ENCODE peak calls at places on chromosomes 7 and 10, in eight cellular contexts. One of them, this sample, is unnamed. For H3K4me1, the result is how much of the 10 kb centered on the place peaks cover.

GRCh38 chr10:78964952-78965633 is 103.7 kb upstream of the ZMIZ1 start:
- DNase-seq in heart left ventricle: no peak
- DNase-seq in GM12878: no peak
- DNase-seq in mammary epithelial cell: peak
- DNase-seq in upper lobe of right lung: peak
- DNase-seq in iPS DF 6.9: peak
- DNase-seq in neuronal stem cell: peak
- DNase-seq in hepatocyte: peak
- DNase-seq in this sample: peak

GRCh38 chr7:2706685-2707126 is 18.7 kb downstream of the AMZ1 start:
- DNase-seq in heart left ventricle: no peak
- DNase-seq in GM12878: no peak
- DNase-seq in mammary epithelial cell: no peak
- DNase-seq in upper lobe of right lung: no peak
- DNase-seq in iPS DF 6.9: no peak
- DNase-seq in neuronal stem cell: no peak
- DNase-seq in hepatocyte: no peak
- DNase-seq in this sample: no peak

GRCh38 chr7:87935373-87935706 is 1.3 kb downstream of the ADAM22 start:
- DNase-seq in heart left ventricle: no peak
- DNase-seq in GM12878: no peak
- DNase-seq in mammary epithelial cell: no peak
- DNase-seq in upper lobe of right lung: no peak
- DNase-seq in iPS DF 6.9: no peak
- DNase-seq in neuronal stem cell: no peak
- DNase-seq in hepatocyte: no peak
- DNase-seq in this sample: no peak

GRCh38 chr7:129990403-129991192 is 37.8 kb upstream of the UBE2H start:
- DNase-seq in heart left ventricle: peak
- DNase-seq in GM12878: no peak
- DNase-seq in mammary epithelial cell: no peak
- DNase-seq in upper lobe of right lung: no peak
- DNase-seq in iPS DF 6.9: no peak
- DNase-seq in neuronal stem cell: no peak
- DNase-seq in hepatocyte: no peak
- DNase-seq in this sample: no peak

GRCh38 chr7:119937745-119938144 is 335.2 kb upstream of the KCND2 start:
- DNase-seq in heart left ventricle: no peak
- DNase-seq in GM12878: no peak
- DNase-seq in mammary epithelial cell: no peak
- DNase-seq in upper lobe of right lung: no peak
- DNase-seq in iPS DF 6.9: no peak
- DNase-seq in neuronal stem cell: no peak
- DNase-seq in hepatocyte: no peak
- DNase-seq in this sample: no peak

GRCh38 chr7:4871930-4872675 is 10.3 kb upstream of the PAPOLB start:
- DNase-seq in heart left ventricle: no peak
- DNase-seq in GM12878: no peak
- DNase-seq in mammary epithelial cell: no peak
- DNase-seq in upper lobe of right lung: no peak
- DNase-seq in iPS DF 6.9: no peak
- DNase-seq in neuronal stem cell: no peak
- DNase-seq in hepatocyte: no peak
- DNase-seq in this sample: peak

GRCh38 chr7:2605608-2606538 is 25.9 kb upstream of the TTYH3 start:
- DNase-seq in heart left ventricle: no peak
- DNase-seq in GM12878: no peak
- DNase-seq in mammary epithelial cell: no peak
- DNase-seq in upper lobe of right lung: no peak
- DNase-seq in iPS DF 6.9: no peak
- DNase-seq in neuronal stem cell: no peak
- DNase-seq in hepatocyte: no peak
- DNase-seq in this sample: no peak

GRCh38 chr10:132395704-132396494 is 1.1 kb upstream of the PWWP2B start:
- DNase-seq in heart left ventricle: peak
- DNase-seq in GM12878: no peak
- DNase-seq in mammary epithelial cell: no peak
- DNase-seq in upper lobe of right lung: peak
- DNase-seq in iPS DF 6.9: no peak
- DNase-seq in neuronal stem cell: no peak
- DNase-seq in hepatocyte: peak
- DNase-seq in this sample: peak

GRCh38 chr7:6200971-6201370 is 71.5 kb downstream of the CYTH3 start:
- DNase-seq in heart left ventricle: no peak
- DNase-seq in GM12878: no peak
- DNase-seq in mammary epithelial cell: no peak
- DNase-seq in upper lobe of right lung: no peak
- DNase-seq in iPS DF 6.9: no peak
- DNase-seq in neuronal stem cell: no peak
- DNase-seq in hepatocyte: no peak
- DNase-seq in this sample: no peak

GRCh38 chr10:114962441-114962840 is 24.4 kb downstream of the TRUB1 start:
- DNase-seq in heart left ventricle: no peak
- DNase-seq in GM12878: no peak
- DNase-seq in mammary epithelial cell: peak
- DNase-seq in upper lobe of right lung: no peak
- DNase-seq in iPS DF 6.9: no peak
- DNase-seq in neuronal stem cell: no peak
- DNase-seq in hepatocyte: no peak
- DNase-seq in this sample: no peak

GRCh38 chr7:133529861-133530260 is 277.0 kb downstream of the EXOC4 start:
- DNase-seq in heart left ventricle: no peak
- DNase-seq in GM12878: no peak
- DNase-seq in mammary epithelial cell: no peak
- DNase-seq in upper lobe of right lung: no peak
- DNase-seq in iPS DF 6.9: no peak
- DNase-seq in neuronal stem cell: no peak
- DNase-seq in hepatocyte: no peak
- DNase-seq in this sample: peak

GRCh38 chr10:119253433-119254174 is 46.2 kb downstream of the GRK5 start:
- DNase-seq in heart left ventricle: peak
- DNase-seq in GM12878: no peak
- DNase-seq in mammary epithelial cell: peak
- DNase-seq in upper lobe of right lung: no peak
- DNase-seq in iPS DF 6.9: no peak
- DNase-seq in neuronal stem cell: no peak
- DNase-seq in hepatocyte: peak
- DNase-seq in this sample: no peak

DNA sequence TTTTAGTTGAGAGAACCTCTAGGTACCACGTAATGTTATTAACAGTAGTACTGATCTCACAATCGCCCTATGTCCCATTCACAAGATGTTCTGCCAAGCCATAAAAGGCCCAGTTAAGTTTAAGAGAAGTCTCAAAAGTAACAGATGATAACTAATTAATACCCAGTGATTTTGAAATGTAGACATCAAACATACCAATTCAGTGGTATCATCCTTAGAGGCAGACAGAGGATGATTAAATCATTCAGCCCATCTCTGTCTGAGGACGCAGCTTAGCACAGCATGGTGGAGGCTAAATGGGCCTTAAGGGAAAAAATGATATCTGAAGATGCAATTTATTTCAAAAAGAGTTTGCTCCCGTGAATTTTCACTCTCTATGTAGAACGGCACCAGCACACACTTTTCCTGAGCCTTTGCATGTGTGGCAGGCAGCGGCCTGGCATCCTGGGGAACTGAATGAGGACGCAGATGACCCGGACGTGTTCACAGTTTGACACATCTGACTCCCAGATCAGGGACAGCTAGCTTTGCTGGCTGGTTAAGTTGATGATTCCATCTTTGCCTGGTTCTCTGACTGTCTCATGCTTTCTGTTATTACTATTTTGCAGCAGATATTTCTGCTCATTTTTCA is 13.4 kb downstream of the EGFR start:
- DNase-seq in heart left ventricle: no peak
- DNase-seq in GM12878: no peak
- DNase-seq in mammary epithelial cell: no peak
- DNase-seq in upper lobe of right lung: no peak
- DNase-seq in iPS DF 6.9: no peak
- DNase-seq in neuronal stem cell: no peak
- DNase-seq in hepatocyte: no peak
- DNase-seq in this sample: no peak
- H3K4me1 ChIP-seq in heart left ventricle: under half
- H3K4me1 ChIP-seq in GM12878: under half
- H3K4me1 ChIP-seq in mammary epithelial cell: under half
- H3K4me1 ChIP-seq in upper lobe of right lung: under half
- H3K4me1 ChIP-seq in iPS DF 6.9: under half
- H3K4me1 ChIP-seq in neuronal stem cell: under half
- H3K4me1 ChIP-seq in hepatocyte: under half
- H3K4me1 ChIP-seq in this sample: under half

GRCh38 chr10:43905502-43906236 is 257.0 kb upstream of the ZNF32 start:
- DNase-seq in heart left ventricle: peak
- DNase-seq in GM12878: no peak
- DNase-seq in mammary epithelial cell: no peak
- DNase-seq in upper lobe of right lung: no peak
- DNase-seq in iPS DF 6.9: no peak
- DNase-seq in neuronal stem cell: no peak
- DNase-seq in hepatocyte: no peak
- DNase-seq in this sample: peak
- H3K27ac ChIP-seq in heart left ventricle: peak
- H3K27ac ChIP-seq in GM12878: no peak
- H3K27ac ChIP-seq in mammary epithelial cell: no peak
- H3K27ac ChIP-seq in upper lobe of right lung: no peak
- H3K27ac ChIP-seq in iPS DF 6.9: no peak
- H3K27ac ChIP-seq in neuronal stem cell: no peak
- H3K27ac ChIP-seq in hepatocyte: no peak
- H3K27ac ChIP-seq in this sample: no peak

GRCh38 chr10:97737770-97738265 is 890 bp downstream of the ZFYVE27 start:
- DNase-seq in heart left ventricle: no peak
- DNase-seq in GM12878: no peak
- DNase-seq in mammary epithelial cell: no peak
- DNase-seq in upper lobe of right lung: no peak
- DNase-seq in iPS DF 6.9: no peak
- DNase-seq in neuronal stem cell: no peak
- DNase-seq in hepatocyte: no peak
- DNase-seq in this sample: no peak
- H3K4me1 ChIP-seq in heart left ventricle: under half
- H3K4me1 ChIP-seq in GM12878: under half
- H3K4me1 ChIP-seq in mammary epithelial cell: under half
- H3K4me1 ChIP-seq in upper lobe of right lung: under half
- H3K4me1 ChIP-seq in iPS DF 6.9: under half
- H3K4me1 ChIP-seq in neuronal stem cell: under half
- H3K4me1 ChIP-seq in hepatocyte: under half
- H3K4me1 ChIP-seq in this sample: under half

DNA sequence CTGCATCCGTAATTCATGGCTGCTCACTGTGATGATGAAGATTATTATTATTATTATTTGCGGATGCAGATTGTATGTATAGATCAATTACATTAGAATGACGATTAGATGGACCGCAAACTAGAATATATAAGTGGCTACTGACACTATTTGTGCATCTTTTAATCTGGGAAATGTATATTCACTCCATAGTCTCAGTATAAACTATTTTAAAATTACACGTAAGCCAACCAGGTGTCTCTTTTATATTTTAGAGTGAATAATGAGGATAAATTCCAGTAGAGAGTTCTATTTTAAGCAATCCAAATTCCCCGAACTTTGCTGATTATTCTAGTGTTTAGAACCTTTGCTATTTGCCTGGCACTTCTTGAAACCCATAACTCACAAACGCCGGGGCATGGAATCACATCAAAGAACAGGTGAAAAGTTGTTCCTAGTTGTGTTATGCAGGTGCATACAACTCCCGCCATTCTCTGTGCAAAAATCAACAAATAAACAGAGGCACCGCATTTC is 495 bp upstream of the ING3 start:
- DNase-seq in heart left ventricle: no peak
- DNase-seq in GM12878: no peak
- DNase-seq in mammary epithelial cell: no peak
- DNase-seq in upper lobe of right lung: no peak
- DNase-seq in iPS DF 6.9: no peak
- DNase-seq in neuronal stem cell: no peak
- DNase-seq in hepatocyte: no peak
- DNase-seq in this sample: no peak
- H3K27ac ChIP-seq in heart left ventricle: peak
- H3K27ac ChIP-seq in GM12878: peak
- H3K27ac ChIP-seq in mammary epithelial cell: no peak
- H3K27ac ChIP-seq in upper lobe of right lung: peak
- H3K27ac ChIP-seq in iPS DF 6.9: no peak
- H3K27ac ChIP-seq in neuronal stem cell: no peak
- H3K27ac ChIP-seq in hepatocyte: no peak
- H3K27ac ChIP-seq in this sample: no peak

DNA sequence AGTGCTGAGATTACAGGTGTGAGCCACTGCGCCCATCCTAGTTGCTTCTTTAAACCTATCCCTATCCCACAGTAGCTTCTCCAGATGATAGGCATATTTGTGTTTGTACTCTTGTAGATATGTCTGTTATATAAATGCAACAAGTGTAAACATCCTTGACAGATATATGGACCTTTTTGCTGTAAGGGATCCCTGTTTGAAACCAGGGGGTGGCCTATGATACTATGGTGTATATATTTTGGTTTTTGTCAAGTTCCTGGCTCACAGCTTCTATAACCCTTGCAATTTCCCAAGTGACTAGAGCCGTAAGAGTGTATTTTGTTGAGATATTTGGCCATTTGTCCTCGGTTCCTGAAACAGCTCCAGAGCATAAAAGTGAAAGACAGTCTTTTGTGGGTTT is 9.7 kb downstream of the COMTD1 start:
- DNase-seq in heart left ventricle: no peak
- DNase-seq in GM12878: no peak
- DNase-seq in mammary epithelial cell: no peak
- DNase-seq in upper lobe of right lung: no peak
- DNase-seq in iPS DF 6.9: no peak
- DNase-seq in neuronal stem cell: no peak
- DNase-seq in hepatocyte: no peak
- DNase-seq in this sample: no peak
- H3K4me1 ChIP-seq in heart left ventricle: half or more
- H3K4me1 ChIP-seq in GM12878: under half
- H3K4me1 ChIP-seq in mammary epithelial cell: half or more
- H3K4me1 ChIP-seq in upper lobe of right lung: half or more
- H3K4me1 ChIP-seq in iPS DF 6.9: under half
- H3K4me1 ChIP-seq in neuronal stem cell: under half
- H3K4me1 ChIP-seq in hepatocyte: half or more
- H3K4me1 ChIP-seq in this sample: under half

DNA sequence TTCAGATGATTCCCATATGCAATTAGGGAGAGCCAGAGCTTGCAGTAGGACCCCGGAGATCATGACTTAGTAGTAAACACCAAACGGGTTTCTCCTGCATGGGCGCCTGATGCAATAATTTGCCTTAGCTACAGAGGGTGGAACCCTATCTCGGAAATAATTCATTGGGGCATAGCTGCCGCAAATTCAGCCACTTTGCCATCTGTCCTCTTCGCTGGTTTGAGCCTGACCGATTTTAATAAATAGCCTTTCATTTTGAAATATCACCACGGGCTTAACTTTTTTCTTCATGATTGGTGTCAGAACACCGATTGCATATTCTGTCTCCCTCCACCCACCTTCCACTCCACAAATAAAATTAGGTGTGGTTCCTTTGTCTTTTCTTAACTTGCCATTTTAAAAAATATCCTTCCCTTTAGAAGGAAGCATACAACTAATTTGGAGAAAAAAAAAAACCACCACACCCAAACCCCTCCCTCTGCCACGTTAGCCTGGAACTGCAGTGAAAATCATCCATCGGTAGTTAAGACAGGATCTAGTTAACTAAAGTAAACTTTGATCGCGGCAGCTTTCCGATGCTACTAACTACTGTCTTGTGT is 1.5 kb downstream of the GARS1 start:
- DNase-seq in heart left ventricle: no peak
- DNase-seq in GM12878: no peak
- DNase-seq in mammary epithelial cell: peak
- DNase-seq in upper lobe of right lung: no peak
- DNase-seq in iPS DF 6.9: no peak
- DNase-seq in neuronal stem cell: no peak
- DNase-seq in hepatocyte: peak
- DNase-seq in this sample: peak
- H3K27ac ChIP-seq in heart left ventricle: peak
- H3K27ac ChIP-seq in GM12878: peak
- H3K27ac ChIP-seq in mammary epithelial cell: peak
- H3K27ac ChIP-seq in upper lobe of right lung: no peak
- H3K27ac ChIP-seq in iPS DF 6.9: no peak
- H3K27ac ChIP-seq in neuronal stem cell: no peak
- H3K27ac ChIP-seq in hepatocyte: peak
- H3K27ac ChIP-seq in this sample: no peak